ENCODE peak calls at places on chromosomes 7 and 10, in six cellular contexts. G is A549, E is suprapubic skin, F is stomach, K is endothelial cell of umbilical vein, C is heart left ventricle. N is an unnamed sample.

GRCh38 chr7:134752006-134752760 is 27.3 kb upstream of the CALD1 start:
- DNase-seq in G (no peak), E (no peak), F (no peak), K (peak), C (no peak), N (no peak)

GRCh38 chr7:44150466-44150832 is 9.3 kb upstream of the MYL7 start:
- DNase-seq in G (no peak), E (no peak), F (no peak), K (no peak), C (no peak), N (no peak)

GRCh38 chr10:63268139-63268797 is 135.1 kb downstream of the NRBF2 start:
- DNase-seq in G (no peak), E (no peak), F (no peak), K (no peak), C (no peak), N (no peak)

GRCh38 chr10:23512355-23513058 is 73.6 kb downstream of the OTUD1 start:
- DNase-seq in G (peak), E (no peak), F (no peak), K (no peak), C (no peak), N (no peak)

GRCh38 chr10:129319934-129320333 is 147.1 kb upstream of the MGMT start:
- DNase-seq in G (no peak), E (no peak), F (no peak), K (peak), C (no peak), N (no peak)

GRCh38 chr7:135678612-135679575 is 16.6 kb downstream of the STMP1 start:
- DNase-seq in G (no peak), E (no peak), F (peak), K (peak), C (no peak), N (peak)

GRCh38 chr10:29130190-29130673 is 158.6 kb upstream of the LYZL1 start:
- DNase-seq in G (peak), E (no peak), F (no peak), K (peak), C (no peak), N (no peak)

GRCh38 chr7:13151982-13152381 is 464.5 kb downstream of the ARL4A start:
- DNase-seq in G (no peak), E (no peak), F (no peak), K (no peak), C (no peak), N (no peak)

GRCh38 chr7:31027161-31027965 is 24.7 kb upstream of the ADCYAP1R1 start:
- DNase-seq in G (no peak), E (no peak), F (no peak), K (no peak), C (peak), N (no peak)

GRCh38 chr10:43773736-43774135 is 125.1 kb upstream of the ZNF32 start:
- DNase-seq in G (no peak), E (no peak), F (no peak), K (peak), C (no peak), N (no peak)

GRCh38 chr10:19816420-19817250 is at the start of gene PLXDC2:
- DNase-seq in G (no peak), E (peak), F (no peak), K (peak), C (no peak), N (peak)

GRCh38 chr7:43195256-43195655 is 82.8 kb downstream of the HECW1 start:
- DNase-seq in G (no peak), E (no peak), F (no peak), K (no peak), C (no peak), N (no peak)

GRCh38 chr10:70598857-70599295 is 3.7 kb downstream of the PRF1 start:
- DNase-seq in G (no peak), E (no peak), F (no peak), K (no peak), C (no peak), N (no peak)

GRCh38 chr7:139559364-139560105 is 36.0 kb downstream of the CLEC2L start:
- DNase-seq in G (no peak), E (peak), F (no peak), K (no peak), C (no peak), N (no peak)

GRCh38 chr10:124890225-124890624 is 51.7 kb upstream of the ZRANB1 start:
- DNase-seq in G (no peak), E (no peak), F (no peak), K (no peak), C (no peak), N (no peak)

GRCh38 chr7:102319671-102320070 is 33.0 kb downstream of the SH2B2 start:
- DNase-seq in G (no peak), E (no peak), F (no peak), K (no peak), C (no peak), N (no peak)

GRCh38 chr10:98047009-98047741 is 16.8 kb upstream of the CRTAC1 start:
- DNase-seq in G (no peak), E (no peak), F (no peak), K (no peak), C (peak), N (no peak)

GRCh38 chr7:95180-95862 is 97.0 kb upstream of the FAM20C start:
- DNase-seq in G (no peak), E (no peak), F (no peak), K (no peak), C (no peak), N (no peak)

GRCh38 chr10:108545921-108546320 is 1377.4 kb downstream of the XPNPEP1 start:
- DNase-seq in G (no peak), E (no peak), F (no peak), K (no peak), C (no peak), N (no peak)

GRCh38 chr7:92360387-92360786 is 86.9 kb upstream of the GATAD1 start:
- DNase-seq in G (no peak), E (no peak), F (no peak), K (no peak), C (no peak), N (no peak)

GRCh38 chr10:17177014-17177413 is 24.5 kb downstream of the TRDMT1 start:
- DNase-seq in G (no peak), E (no peak), F (no peak), K (no peak), C (no peak), N (no peak)

GRCh38 chr10:17175551-17175950 is 25.9 kb downstream of the TRDMT1 start:
- DNase-seq in G (no peak), E (no peak), F (no peak), K (peak), C (no peak), N (no peak)

GRCh38 chr10:17181751-17182150 is 19.7 kb downstream of the TRDMT1 start:
- DNase-seq in G (no peak), E (no peak), F (no peak), K (peak), C (no peak), N (no peak)

GRCh38 chr10:17178006-17178405 is 23.5 kb downstream of the TRDMT1 start:
- DNase-seq in G (no peak), E (no peak), F (no peak), K (no peak), C (no peak), N (no peak)

GRCh38 chr10:17179002-17179401 is 22.5 kb downstream of the TRDMT1 start:
- DNase-seq in G (no peak), E (no peak), F (no peak), K (no peak), C (no peak), N (no peak)
- H3K27ac ChIP-seq in G (no peak), E (no peak), F (no peak), K (no peak), C (no peak), N (no peak)

DNA sequence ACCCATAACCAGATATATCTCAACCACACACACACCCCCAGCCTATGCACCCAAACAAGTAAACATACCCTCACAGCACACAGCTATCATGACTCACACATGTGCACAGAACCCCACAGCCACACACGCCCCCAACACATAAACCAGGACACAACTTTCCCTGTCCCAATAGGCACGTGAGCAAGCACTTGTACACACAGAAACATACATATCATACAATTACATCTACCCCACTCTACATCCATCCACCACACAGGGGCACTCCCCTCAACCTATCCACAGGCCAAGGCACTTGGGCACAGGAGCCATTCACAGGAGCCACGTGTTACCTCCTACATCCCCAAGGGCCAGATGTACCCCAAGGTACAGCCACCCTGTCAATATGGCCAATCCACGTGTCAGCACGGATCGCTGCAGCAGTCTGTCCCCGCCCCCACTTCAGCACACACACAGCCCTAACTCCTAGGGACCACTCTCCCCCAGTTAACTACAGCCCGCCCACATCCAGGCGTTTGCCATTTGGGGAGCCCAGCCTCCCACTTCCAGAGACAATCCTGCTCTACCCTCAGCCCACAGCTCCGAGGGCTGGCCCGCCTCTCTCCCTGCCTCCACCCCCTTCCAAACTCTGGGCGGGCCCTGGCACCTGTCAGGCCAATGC is 163.5 kb downstream of the SH3PXD2A start:
- DNase-seq in G (no peak), E (no peak), F (no peak), K (no peak), C (no peak), N (no peak)
- TF ChIP-seq POLR2A in G (no peak), E (no peak), F (no peak), K (no peak), C (no peak), N (no peak)

GRCh38 chr7:142908921-142909870 is 23.7 kb upstream of the TRPV6 start:
- DNase-seq in G (peak), E (peak), F (peak), K (no peak), C (no peak), N (no peak)
- TF ChIP-seq CTCF in G (peak), E (no peak), F (no peak), K (peak), C (no peak), N (no peak)

GRCh38 chr10:59098387-59098786 is 78.1 kb upstream of the PHYHIPL start:
- DNase-seq in G (no peak), E (no peak), F (no peak), K (no peak), C (no peak), N (no peak)
- H3K27ac ChIP-seq in G (no peak), E (no peak), F (no peak), K (no peak), C (no peak), N (no peak)

DNA sequence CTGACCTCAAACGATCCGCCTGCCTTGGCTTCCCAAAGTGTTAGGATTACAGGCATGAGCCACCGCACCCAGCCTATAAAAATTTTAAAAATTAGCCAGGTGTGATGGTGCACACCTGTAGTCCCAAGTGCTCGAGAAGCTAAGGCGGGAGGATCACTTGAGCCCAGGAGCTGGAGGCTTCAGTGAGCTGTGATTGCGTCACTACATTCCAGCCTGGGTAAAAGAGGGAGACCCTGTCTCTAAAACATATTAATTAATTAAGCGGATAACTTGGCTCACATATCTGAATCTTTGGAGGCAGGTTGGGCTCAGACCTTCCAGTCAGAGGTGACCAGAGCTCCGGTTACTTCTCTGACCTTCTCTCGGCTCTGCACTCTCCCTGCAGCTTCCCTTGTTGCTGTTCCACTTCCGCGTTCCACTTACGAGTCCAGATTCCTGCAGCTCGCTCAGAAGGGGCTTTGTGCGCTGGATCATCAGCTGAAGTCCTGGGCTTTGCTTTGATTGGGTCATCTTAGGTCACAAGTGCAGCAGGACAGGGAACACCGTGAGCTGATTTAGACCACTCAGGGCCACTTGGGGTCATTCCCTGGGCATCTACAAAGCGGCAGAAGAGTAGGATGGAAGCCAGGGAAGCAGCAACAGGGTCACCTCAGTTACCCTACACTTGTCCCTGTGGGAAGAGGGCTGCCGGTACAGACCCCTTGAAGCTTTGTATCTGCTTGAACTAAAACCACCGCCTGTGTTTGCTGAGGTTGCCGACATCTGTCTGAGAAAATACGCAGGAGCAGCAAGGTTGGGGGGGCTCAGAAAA is 2.0 kb upstream of the ARPC1B start:
- DNase-seq in G (no peak), E (no peak), F (peak), K (no peak), C (no peak), N (no peak)
- TF ChIP-seq POLR2A in G (no peak), E (no peak), F (no peak), K (no peak), C (no peak), N (no peak)

GRCh38 chr10:60098676-60099601 is 192.6 kb upstream of the CCDC6 start:
- DNase-seq in G (peak), E (no peak), F (no peak), K (peak), C (no peak), N (no peak)
- TF ChIP-seq CTCF in G (peak), E (no peak), F (no peak), K (peak), C (peak), N (no peak)

DNA sequence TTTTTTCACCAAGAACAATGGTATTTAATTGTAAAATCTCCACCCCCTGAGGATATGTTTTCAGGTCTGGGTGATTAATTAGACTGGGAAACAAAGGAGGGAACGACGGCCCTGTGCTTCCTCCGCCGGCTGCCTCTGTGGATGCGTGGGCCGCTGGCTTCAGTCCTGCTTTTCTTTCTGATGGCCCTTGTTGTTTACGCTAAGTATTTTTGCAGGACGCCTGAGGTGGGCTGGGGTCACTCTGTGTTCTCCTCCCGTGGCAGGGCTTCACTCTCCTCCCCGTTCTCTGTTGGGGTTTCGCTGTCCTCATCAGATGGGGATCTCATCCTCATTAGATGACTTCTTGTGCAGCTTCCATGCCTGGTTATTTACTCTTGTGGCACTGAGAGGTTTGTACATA is 5.2 kb upstream of the ACBD5 start:
- DNase-seq in G (no peak), E (no peak), F (no peak), K (peak), C (no peak), N (no peak)
- H3K27ac ChIP-seq in G (no peak), E (no peak), F (no peak), K (no peak), C (no peak), N (no peak)

N was measured in prostate gland.